ENCODE peak calls at places on chromosome 12, in ten cellular contexts. J is IMR-90, E is fibroblast of lung, I is colonic mucosa, Y is foreskin fibroblast, U is AG09309, X is A549, D is OCI-LY7, A is choroid plexus epithelial cell, M is body of pancreas. K is an unnamed sample.

GRCh38 chr12:459050-459429 is 699 bp upstream of the B4GALNT3 start:
- DNase-seq in D (no peak), E (no peak), M (no peak), Y (no peak), I (no peak), A (no peak), X (no peak), U (no peak), J (no peak), K (no peak)

GRCh38 chr12:114681149-114681849 is 2.7 kb downstream of the TBX3 start:
- DNase-seq in D (no peak), J (peak; percentile 65), E (peak; percentile 67), A (peak; percentile 76), X (no peak), M (no peak), I (no peak), Y (peak; percentile 41), U (no peak), K (no peak)

GRCh38 chr12:114919479-114919878 is 235.5 kb upstream of the TBX3 start:
- DNase-seq in J (no peak), X (no peak), M (no peak), U (no peak), E (no peak), Y (no peak), D (no peak), I (no peak), A (no peak), K (no peak)

GRCh38 chr12:4252595-4252994 is 21.0 kb upstream of the CCND2 start:
- DNase-seq in X (no peak), M (no peak), A (no peak), I (no peak), D (no peak), U (no peak), Y (no peak), J (no peak), E (no peak), K (no peak)

GRCh38 chr12:65170245-65170881 is 980 bp downstream of the LEMD3 start:
- DNase-seq in X (peak; percentile 35), D (peak; percentile 59), U (no peak), M (peak; percentile 54), A (peak; percentile 54), I (peak; percentile 88), J (peak; percentile 38), Y (peak; percentile 74), E (peak; percentile 69), K (no peak)

GRCh38 chr12:4771172-4771959 is 51.2 kb downstream of the GALNT8 start:
- DNase-seq in E (no peak), X (no peak), J (no peak), I (no peak), D (no peak), U (no peak), Y (no peak), A (no peak), M (no peak), K (no peak)

GRCh38 chr12:89346741-89347324 is 5.5 kb downstream of the DUSP6 start:
- DNase-seq in I (peak; percentile 39), M (peak; percentile 42), D (no peak), Y (peak; percentile 83), E (peak; percentile 74), J (peak; percentile 77), X (no peak), U (no peak), A (peak; percentile 74), K (no peak)

GRCh38 chr12:12877789-12878455 is 13.4 kb upstream of the GPRC5A start:
- DNase-seq in J (no peak), D (no peak), Y (peak; percentile 73), I (no peak), E (no peak), M (no peak), U (no peak), X (no peak), A (no peak), K (no peak)

GRCh38 chr12:85834378-85834777 is 1.8 kb downstream of the RASSF9 start:
- DNase-seq in I (no peak), A (no peak), Y (peak; percentile 6), U (no peak), X (no peak), D (no peak), J (no peak), E (no peak), M (no peak), K (no peak)
- H3K4me3 ChIP-seq in I (no peak overlapping the region), A (peak overlapping the region; percentile 7), Y (no peak overlapping the region), U (no peak overlapping the region), X (peak overlapping the region; percentile 42), D (no peak overlapping the region), J (no peak overlapping the region), E (no peak overlapping the region), M (no peak overlapping the region), K (no peak overlapping the region)

GRCh38 chr12:122838841-122839240 is 3.6 kb downstream of the HIP1R start:
- DNase-seq in E (no peak), Y (no peak), J (no peak), D (no peak), A (no peak), X (no peak), U (no peak), M (no peak), I (no peak), K (no peak)

GRCh38 chr12:122839907-122840554 is 4.8 kb downstream of the HIP1R start:
- DNase-seq in A (no peak), X (no peak), I (no peak), D (no peak), E (no peak), J (no peak), Y (peak; percentile 47), U (no peak), M (no peak), K (no peak)

GRCh38 chr12:122835693-122836026 is 403 bp downstream of the HIP1R start:
- DNase-seq in Y (peak; percentile 58), J (no peak), X (peak; percentile 46), E (no peak), U (no peak), M (peak; percentile 44), A (no peak), D (peak; percentile 75), I (no peak), K (no peak)

GRCh38 chr12:122836027-122836921 is 1.0 kb downstream of the HIP1R start:
- DNase-seq in A (no peak), E (no peak), U (no peak), I (peak; percentile 78), X (peak; percentile 50), D (peak; percentile 93), M (peak; percentile 78), Y (peak; percentile 68), J (peak; percentile 16), K (no peak)

DNA sequence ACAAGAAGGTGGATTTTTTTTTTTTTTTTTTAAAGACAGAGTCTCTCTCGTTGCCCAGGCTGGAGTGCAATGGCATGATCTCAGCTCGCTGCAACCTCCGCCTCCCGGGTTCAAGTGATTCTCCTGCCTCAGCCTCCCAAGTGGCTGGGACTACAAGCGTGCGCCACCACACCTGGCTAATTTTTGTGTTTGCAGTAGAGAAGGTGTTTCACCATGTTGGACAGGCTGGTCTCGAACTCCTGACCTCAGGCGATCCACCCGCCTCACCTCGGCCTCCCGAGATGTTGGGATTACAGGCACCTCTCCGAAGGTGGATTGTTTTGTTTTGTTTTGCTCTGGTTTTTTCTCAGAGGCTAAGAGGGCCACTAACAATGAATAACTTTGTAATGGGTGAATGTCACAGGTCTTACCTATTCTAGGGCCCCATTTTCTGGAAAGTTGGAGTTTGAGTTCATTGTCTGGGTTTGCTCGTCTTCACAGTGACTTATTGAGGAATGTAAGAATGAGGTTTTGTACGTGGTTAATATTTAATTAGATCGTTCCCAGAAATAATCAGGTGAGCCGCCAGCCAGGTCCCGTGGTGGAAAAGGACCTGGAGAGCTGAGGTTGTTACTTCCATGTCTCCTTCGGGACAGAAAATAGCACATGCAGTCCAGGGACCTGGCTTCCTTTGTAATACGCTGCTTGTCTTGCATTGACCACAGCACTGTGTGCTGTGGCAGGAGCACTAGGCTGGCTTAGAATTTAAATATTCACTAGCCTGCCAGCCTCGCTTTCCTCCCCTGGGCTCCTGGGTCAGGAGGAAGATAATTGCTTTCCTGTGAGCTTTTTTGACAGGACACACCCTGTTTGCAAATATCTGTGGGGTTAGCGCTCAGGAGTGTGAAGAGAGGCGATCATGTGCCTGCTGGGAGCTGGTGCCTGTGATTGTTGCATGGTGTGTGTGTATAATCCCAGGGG is 2.3 kb downstream of the HIP1R start:
- DNase-seq in M (peak; percentile 71), E (no peak), U (no peak), A (no peak), D (peak; percentile 34), I (peak; percentile 69), J (no peak), Y (no peak), X (no peak), K (no peak)
- H3K4me3 ChIP-seq in M (no peak overlapping the region), E (no peak overlapping the region), U (no peak overlapping the region), A (no peak overlapping the region), D (peak overlapping the region; percentile 93), I (peak overlapping the region; percentile 54), J (no peak overlapping the region), Y (no peak overlapping the region), X (no peak overlapping the region), K (no peak overlapping the region)

GRCh38 chr12:121809712-121810116 is 5.9 kb downstream of the SETD1B start:
- DNase-seq in I (no peak), U (no peak), A (no peak), M (no peak), Y (no peak), J (no peak), E (no peak), D (no peak), X (no peak), K (no peak)

GRCh38 chr12:121806556-121807308 is 2.9 kb downstream of the SETD1B start:
- DNase-seq in J (no peak), M (no peak), X (no peak), E (no peak), I (no peak), Y (peak; percentile 70), U (no peak), D (no peak), A (peak; percentile 45), K (no peak)

GRCh38 chr12:121805800-121806555 is 2.2 kb downstream of the SETD1B start:
- DNase-seq in X (no peak), J (no peak), I (peak; percentile 50), D (no peak), E (no peak), U (no peak), A (no peak), M (no peak), Y (peak; percentile 17), K (no peak)

GRCh38 chr12:121808623-121809022 is 4.8 kb downstream of the SETD1B start:
- DNase-seq in D (no peak), I (no peak), E (no peak), J (no peak), U (no peak), Y (no peak), X (no peak), A (no peak), M (no peak), K (no peak)

DNA sequence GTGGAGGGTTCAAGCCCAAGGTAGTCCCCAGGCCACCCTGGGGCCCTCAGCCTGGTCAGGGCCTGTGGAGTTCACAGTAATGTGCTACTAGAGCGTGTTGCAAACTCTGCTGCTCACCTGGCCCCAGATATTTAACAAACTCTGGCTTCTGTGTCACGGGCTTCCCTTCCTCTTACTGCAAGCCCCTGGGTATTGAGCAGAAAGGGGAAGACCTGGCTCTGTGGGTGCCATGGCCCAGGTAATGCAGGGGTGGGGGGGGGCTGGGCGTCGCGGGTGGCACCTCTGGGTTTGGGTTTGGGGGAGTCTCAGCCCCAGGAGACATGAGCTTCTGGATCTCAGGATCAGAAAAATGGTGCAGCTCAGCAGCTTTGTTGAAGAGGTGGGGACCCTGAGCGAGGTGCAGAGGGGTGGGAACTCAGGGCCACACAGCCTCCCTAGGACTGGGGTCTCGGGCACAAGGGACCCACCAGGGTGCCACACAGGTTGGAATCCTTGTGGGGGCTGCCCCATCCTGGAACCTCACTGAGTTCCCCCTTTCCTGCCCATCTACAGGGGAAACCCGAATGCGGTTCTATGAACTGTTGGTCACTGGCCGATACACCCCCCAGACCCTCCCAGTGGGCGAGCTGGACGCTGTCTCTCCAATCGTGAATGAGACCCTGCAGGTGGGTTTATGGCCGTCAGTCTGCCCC is 4.0 kb downstream of the SETD1B start:
- DNase-seq in E (no peak), Y (no peak), M (no peak), I (no peak), X (no peak), J (no peak), D (no peak), A (no peak), U (no peak), K (no peak)
- H3K4me3 ChIP-seq in E (no peak overlapping the region), Y (no peak overlapping the region), M (no peak overlapping the region), I (no peak overlapping the region), X (no peak overlapping the region), J (no peak overlapping the region), D (peak overlapping the region; percentile 75), A (no peak overlapping the region), U (no peak overlapping the region), K (no peak overlapping the region)

GRCh38 chr12:122963928-122964240 is 2.4 kb downstream of the ABCB9 start:
- DNase-seq in E (peak; percentile 64), X (no peak), I (no peak), J (peak; percentile 59), A (peak; percentile 27), U (no peak), D (no peak), Y (peak; percentile 45), M (peak; percentile 67), K (no peak)

GRCh38 chr12:122965851-122966742 is at the start of gene ABCB9:
- DNase-seq in U (peak; percentile 29), D (peak; percentile 93), J (peak; percentile 86), M (peak; percentile 97), I (peak; percentile 99), X (peak; percentile 90), Y (peak; percentile 95), E (peak; percentile 83), A (peak; percentile 94), K (peak; percentile 72)

GRCh38 chr12:122966743-122967058 is 438 bp upstream of the ABCB9 start:
- DNase-seq in D (no peak), J (no peak), I (no peak), U (no peak), M (no peak), X (no peak), A (no peak), Y (no peak), E (no peak), K (no peak)

GRCh38 chr12:122964439-122965257 is 1.6 kb downstream of the ABCB9 start:
- DNase-seq in J (no peak), I (peak; percentile 16), D (no peak), A (no peak), X (no peak), M (no peak), Y (no peak), U (no peak), E (no peak), K (no peak)

DNA sequence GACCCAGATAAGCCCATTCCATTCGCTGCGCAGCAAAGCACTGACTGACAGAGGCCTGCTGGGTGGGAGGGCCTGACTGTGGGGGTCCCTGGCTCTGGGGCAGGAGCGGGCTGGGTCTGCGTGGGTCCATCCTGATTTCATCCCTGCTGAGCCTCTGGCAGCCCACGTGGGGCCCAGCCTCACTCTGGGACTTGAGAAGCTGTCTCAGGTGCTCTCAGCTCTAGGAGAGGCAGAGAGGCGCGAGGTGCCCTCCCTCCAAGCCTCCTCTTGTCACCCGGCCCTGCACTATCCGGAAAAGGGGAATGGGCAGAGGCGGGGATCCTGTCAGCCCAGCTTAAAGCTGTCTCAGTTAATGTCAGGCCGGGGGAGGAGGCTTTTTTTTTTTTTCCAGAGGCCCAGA is 907 bp downstream of the ABCB9 start:
- DNase-seq in J (no peak), D (no peak), X (no peak), A (no peak), M (no peak), U (no peak), I (no peak), E (no peak), Y (no peak), K (no peak)
- H3K4me3 ChIP-seq in J (no peak overlapping the region), D (peak overlapping the region; percentile 71), X (peak overlapping the region; percentile 77), A (peak overlapping the region; percentile 83), M (no peak overlapping the region), U (peak overlapping the region; percentile 61), I (peak overlapping the region; percentile 56), E (peak overlapping the region; percentile 51), Y (peak overlapping the region; percentile 77), K (peak overlapping the region; percentile 90)

K was measured in skeletal muscle cell.